ENCODE peak calls at places on chromosomes 6 and 20, in six cellular contexts. U is T-helper 2 cell, B is ELR, Q is SJSA1, P is WTC11, H is naive B cell. K is an unnamed sample.

GRCh38 chr6:151036869-151037680 is 171.6 kb downstream of the MTHFD1L start:
- DNase-seq in B (peak; percentile 49), P (no peak), U (no peak), Q (no peak), H (no peak), K (no peak)

GRCh38 chr6:2863901-2864300 is 22.2 kb upstream of the SERPINB1 start:
- DNase-seq in B (no peak), U (no peak), H (no peak), P (no peak), Q (no peak), K (no peak)

GRCh38 chr6:7566617-7567173 is 23.3 kb upstream of the SNRNP48 start:
- DNase-seq in P (no peak), U (no peak), Q (no peak), B (no peak), H (no peak), K (no peak)

GRCh38 chr6:32060966-32061655 is 22.9 kb downstream of the CYP21A2 start:
- DNase-seq in B (no peak), U (no peak), P (no peak), H (no peak), Q (no peak), K (no peak)

GRCh38 chr20:48685300-48685699 is 142.5 kb downstream of the PREX1 start:
- DNase-seq in Q (no peak), P (no peak), B (no peak), U (no peak), H (no peak), K (no peak)

GRCh38 chr20:15288076-15288475 is 950.7 kb upstream of the FLRT3 start:
- DNase-seq in U (no peak), P (no peak), B (no peak), Q (no peak), H (no peak), K (no peak)

GRCh38 chr20:63589261-63590217 is 15.5 kb upstream of the HELZ2 start:
- DNase-seq in U (no peak), H (no peak), B (no peak), Q (no peak), P (no peak), K (no peak)

GRCh38 chr20:39190666-39191570 is 228.8 kb downstream of the DHX35 start:
- DNase-seq in B (peak; percentile 82), H (no peak), Q (peak; percentile 11), P (no peak), U (no peak), K (peak; percentile 5)

GRCh38 chr20:2610941-2611720 is 41.3 kb upstream of the NOP56 start:
- DNase-seq in U (no peak), P (no peak), Q (no peak), H (no peak), B (no peak), K (no peak)

GRCh38 chr6:170345662-170346061 is 39.1 kb downstream of the FAM120B start:
- DNase-seq in U (no peak), P (no peak), H (no peak), Q (no peak), B (no peak), K (no peak)

GRCh38 chr6:51450958-51451357 is 632.3 kb downstream of the TFAP2B start:
- DNase-seq in H (no peak), B (no peak), Q (no peak), P (no peak), U (no peak), K (no peak)

GRCh38 chr6:72720464-72720863 is 98.6 kb downstream of the KCNQ5 start:
- DNase-seq in U (no peak), Q (no peak), P (no peak), H (no peak), B (peak; percentile 46), K (no peak)

GRCh38 chr6:7085911-7086310 is 21.9 kb upstream of the RREB1 start:
- DNase-seq in B (peak; percentile 21), H (no peak), U (no peak), P (no peak), Q (peak; percentile 29), K (no peak)

GRCh38 chr6:170063851-170064617 is 226.8 kb downstream of the DLL1 start:
- DNase-seq in B (no peak), U (no peak), H (no peak), Q (no peak), P (no peak), K (no peak)

GRCh38 chr6:137927777-137928218 is 60.7 kb downstream of the TNFAIP3 start:
- DNase-seq in B (peak; percentile 17), U (peak; percentile 31), H (peak; percentile 79), P (no peak), Q (peak; percentile 80), K (no peak)

GRCh38 chr20:12414446-12415274 is 497.0 kb downstream of the BTBD3 start:
- DNase-seq in H (no peak), P (no peak), Q (no peak), B (no peak), U (no peak), K (no peak)

GRCh38 chr20:20614391-20614790 is 98.1 kb downstream of the RALGAPA2 start:
- DNase-seq in P (no peak), H (no peak), U (no peak), Q (no peak), B (no peak), K (no peak)

GRCh38 chr20:51966296-51966971 is 164.1 kb upstream of the SALL4 start:
- DNase-seq in B (peak; percentile 83), Q (peak; percentile 62), H (no peak), U (no peak), P (peak; percentile 71), K (peak; percentile 95)

GRCh38 chr6:125232466-125232865 is 69.3 kb downstream of the HDDC2 start:
- DNase-seq in Q (no peak), B (no peak), U (no peak), H (no peak), P (no peak), K (no peak)

GRCh38 chr6:165847407-165848098 is 184.5 kb upstream of the PDE10A start:
- DNase-seq in H (no peak), P (no peak), Q (no peak), B (no peak), U (no peak), K (no peak)

GRCh38 chr6:18308070-18308735 is 43.9 kb upstream of the DEK start:
- DNase-seq in B (peak; percentile 83), H (no peak), U (no peak), P (no peak), Q (peak; percentile 81), K (no peak)

GRCh38 chr20:1370548-1371110 is 22.2 kb downstream of the FKBP1A start:
- DNase-seq in Q (no peak), P (no peak), B (no peak), H (no peak), U (no peak), K (no peak)

GRCh38 chr6:138410972-138411667 is 7.1 kb downstream of the HEBP2 start:
- DNase-seq in Q (peak; percentile 68), P (no peak), H (no peak), B (peak; percentile 96), U (no peak), K (no peak)

GRCh38 chr6:116087437-116088027 is 13.1 kb upstream of the NT5DC1 start:
- DNase-seq in P (no peak), H (peak; percentile 12), Q (peak; percentile 60), B (peak; percentile 90), U (no peak), K (no peak)

GRCh38 chr6:132190097-132190814 is 211.0 kb downstream of the MOXD1 start:
- DNase-seq in U (no peak), P (no peak), B (peak; percentile 62), H (no peak), Q (peak; percentile 40), K (no peak)

GRCh38 chr6:22071655-22072054 is 225.2 kb downstream of the PRL start:
- DNase-seq in U (no peak), Q (peak; percentile 48), H (no peak), B (peak; percentile 4), P (peak; percentile 29), K (peak; percentile 59)

GRCh38 chr6:166459906-166460305 is 77.2 kb upstream of the MPC1 start:
- DNase-seq in H (no peak), Q (no peak), U (no peak), B (no peak), P (no peak), K (no peak)

GRCh38 chr20:57473246-57474042 is 51.5 kb downstream of the CTCFL start:
- DNase-seq in Q (no peak), U (no peak), P (peak; percentile 21), H (peak; percentile 68), B (no peak), K (peak; percentile 36)

GRCh38 chr20:53579581-53580375 is 13.9 kb downstream of the ZNF217 start:
- DNase-seq in B (peak; percentile 92), Q (no peak), H (no peak), P (no peak), U (no peak), K (no peak)

GRCh38 chr6:164109770-164110140 is 695.2 kb downstream of the QKI start:
- DNase-seq in Q (no peak), H (no peak), P (peak; percentile 49), U (no peak), B (peak; percentile 35), K (peak; percentile 69)